ENCODE peak calls at places on chromosomes 1 and 21, in five cellular contexts. One of them, this sample, is unnamed.

GRCh38 chr21:45892156-45892919 is 89.2 kb upstream of the COL6A1 start:
- DNase-seq in HFFc6: no peak
- DNase-seq in fibroblast of the aortic adventitia: no peak
- DNase-seq in CD8-positive, alpha-beta T cell: no peak
- DNase-seq in ovary: no peak
- DNase-seq in this sample: no peak

GRCh38 chr1:38052750-38053415 is 6.3 kb upstream of the POU3F1 start:
- DNase-seq in HFFc6: no peak
- DNase-seq in fibroblast of the aortic adventitia: no peak
- DNase-seq in CD8-positive, alpha-beta T cell: no peak
- DNase-seq in ovary: no peak
- DNase-seq in this sample: no peak

GRCh38 chr1:201022178-201022823 is 1.2 kb downstream of the KIF21B start:
- DNase-seq in HFFc6: no peak
- DNase-seq in fibroblast of the aortic adventitia: no peak
- DNase-seq in CD8-positive, alpha-beta T cell: no peak
- DNase-seq in ovary: no peak
- DNase-seq in this sample: no peak

GRCh38 chr1:216330262-216330661 is 93.0 kb downstream of the USH2A start:
- DNase-seq in HFFc6: no peak
- DNase-seq in fibroblast of the aortic adventitia: no peak
- DNase-seq in CD8-positive, alpha-beta T cell: no peak
- DNase-seq in ovary: no peak
- DNase-seq in this sample: no peak

GRCh38 chr1:215523906-215524305 is 43.2 kb upstream of the KCTD3 start:
- DNase-seq in HFFc6: peak; percentile 22
- DNase-seq in fibroblast of the aortic adventitia: peak; percentile 30
- DNase-seq in CD8-positive, alpha-beta T cell: no peak
- DNase-seq in ovary: no peak
- DNase-seq in this sample: no peak

GRCh38 chr1:59414406-59415133 is 117.7 kb downstream of the FGGY start:
- DNase-seq in HFFc6: peak; percentile 28
- DNase-seq in fibroblast of the aortic adventitia: no peak
- DNase-seq in CD8-positive, alpha-beta T cell: no peak
- DNase-seq in ovary: peak; percentile 51
- DNase-seq in this sample: no peak

GRCh38 chr1:5895446-5896406 is 96.5 kb downstream of the NPHP4 start:
- DNase-seq in HFFc6: no peak
- DNase-seq in fibroblast of the aortic adventitia: no peak
- DNase-seq in CD8-positive, alpha-beta T cell: no peak
- DNase-seq in ovary: no peak
- DNase-seq in this sample: no peak

GRCh38 chr1:242745079-242745478 is 220.6 kb upstream of the PLD5 start:
- DNase-seq in HFFc6: no peak
- DNase-seq in fibroblast of the aortic adventitia: no peak
- DNase-seq in CD8-positive, alpha-beta T cell: no peak
- DNase-seq in ovary: no peak
- DNase-seq in this sample: no peak

GRCh38 chr21:41846033-41846317 is 33.2 kb downstream of the PRDM15 start:
- DNase-seq in HFFc6: no peak
- DNase-seq in fibroblast of the aortic adventitia: no peak
- DNase-seq in CD8-positive, alpha-beta T cell: no peak
- DNase-seq in ovary: no peak
- DNase-seq in this sample: no peak

GRCh38 chr1:30342535-30343141 is 380.7 kb downstream of the MATN1 start:
- DNase-seq in HFFc6: no peak
- DNase-seq in fibroblast of the aortic adventitia: no peak
- DNase-seq in CD8-positive, alpha-beta T cell: no peak
- DNase-seq in ovary: no peak
- DNase-seq in this sample: peak; percentile 29

GRCh38 chr1:160646711-160647328 is at the start of gene SLAMF1:
- DNase-seq in HFFc6: no peak
- DNase-seq in fibroblast of the aortic adventitia: no peak
- DNase-seq in CD8-positive, alpha-beta T cell: no peak
- DNase-seq in ovary: no peak
- DNase-seq in this sample: no peak

GRCh38 chr1:52695627-52696026 is 2.5 kb downstream of the COA7 start:
- DNase-seq in HFFc6: no peak
- DNase-seq in fibroblast of the aortic adventitia: no peak
- DNase-seq in CD8-positive, alpha-beta T cell: no peak
- DNase-seq in ovary: no peak
- DNase-seq in this sample: no peak

GRCh38 chr1:45365051-45365450 is 24.8 kb upstream of the MUTYH start:
- DNase-seq in HFFc6: no peak
- DNase-seq in fibroblast of the aortic adventitia: no peak
- DNase-seq in CD8-positive, alpha-beta T cell: no peak
- DNase-seq in ovary: no peak
- DNase-seq in this sample: no peak

GRCh38 chr1:227170361-227171166 is 147.7 kb downstream of the CDC42BPA start:
- DNase-seq in HFFc6: peak; percentile 32
- DNase-seq in fibroblast of the aortic adventitia: peak; percentile 32
- DNase-seq in CD8-positive, alpha-beta T cell: no peak
- DNase-seq in ovary: no peak
- DNase-seq in this sample: no peak

GRCh38 chr1:89758127-89758526 is 62.7 kb upstream of the LRRC8D start:
- DNase-seq in HFFc6: no peak
- DNase-seq in fibroblast of the aortic adventitia: no peak
- DNase-seq in CD8-positive, alpha-beta T cell: no peak
- DNase-seq in ovary: no peak
- DNase-seq in this sample: no peak

GRCh38 chr1:195604287-195604686 is 1004.0 kb downstream of the KCNT2 start:
- DNase-seq in HFFc6: peak; percentile 74
- DNase-seq in fibroblast of the aortic adventitia: peak; percentile 44
- DNase-seq in CD8-positive, alpha-beta T cell: no peak
- DNase-seq in ovary: no peak
- DNase-seq in this sample: no peak

GRCh38 chr1:51063121-51063520 is 38.9 kb upstream of the C1orf185 start:
- DNase-seq in HFFc6: peak; percentile 93
- DNase-seq in fibroblast of the aortic adventitia: peak; percentile 82
- DNase-seq in CD8-positive, alpha-beta T cell: no peak
- DNase-seq in ovary: no peak
- DNase-seq in this sample: no peak

GRCh38 chr1:178266619-178267066 is 172.7 kb downstream of the RASAL2 start:
- DNase-seq in HFFc6: no peak
- DNase-seq in fibroblast of the aortic adventitia: no peak
- DNase-seq in CD8-positive, alpha-beta T cell: no peak
- DNase-seq in ovary: no peak
- DNase-seq in this sample: no peak

DNA sequence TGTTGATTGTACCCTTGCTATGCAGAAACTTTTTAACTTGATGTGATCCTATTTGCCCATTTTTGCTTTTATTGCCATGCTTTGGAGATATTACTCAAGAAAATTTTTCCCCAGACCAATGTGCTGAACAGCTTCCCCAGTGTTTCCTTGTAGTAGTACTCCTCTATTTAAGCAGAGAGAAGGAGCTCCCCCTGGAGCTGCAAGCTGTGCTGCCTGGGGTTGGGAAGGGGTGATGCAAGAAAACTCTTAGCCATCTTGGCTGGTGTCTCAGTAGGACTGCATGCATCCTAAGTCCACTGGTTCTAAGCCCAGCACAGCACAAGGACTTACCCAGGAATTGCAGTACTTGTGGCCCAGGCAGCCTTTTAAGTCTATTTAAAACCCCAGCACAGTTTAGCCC is 121.6 kb downstream of the NTMT2 start:
- DNase-seq in HFFc6: peak; percentile 8
- DNase-seq in fibroblast of the aortic adventitia: peak; percentile 42
- DNase-seq in CD8-positive, alpha-beta T cell: no peak
- DNase-seq in ovary: no peak
- DNase-seq in this sample: no peak
- TF ChIP-seq CTCF in HFFc6: no peak
- TF ChIP-seq CTCF in fibroblast of the aortic adventitia: peak; percentile 42
- TF ChIP-seq CTCF in CD8-positive, alpha-beta T cell: no peak
- TF ChIP-seq CTCF in ovary: no peak
- TF ChIP-seq CTCF in this sample: no peak

DNA sequence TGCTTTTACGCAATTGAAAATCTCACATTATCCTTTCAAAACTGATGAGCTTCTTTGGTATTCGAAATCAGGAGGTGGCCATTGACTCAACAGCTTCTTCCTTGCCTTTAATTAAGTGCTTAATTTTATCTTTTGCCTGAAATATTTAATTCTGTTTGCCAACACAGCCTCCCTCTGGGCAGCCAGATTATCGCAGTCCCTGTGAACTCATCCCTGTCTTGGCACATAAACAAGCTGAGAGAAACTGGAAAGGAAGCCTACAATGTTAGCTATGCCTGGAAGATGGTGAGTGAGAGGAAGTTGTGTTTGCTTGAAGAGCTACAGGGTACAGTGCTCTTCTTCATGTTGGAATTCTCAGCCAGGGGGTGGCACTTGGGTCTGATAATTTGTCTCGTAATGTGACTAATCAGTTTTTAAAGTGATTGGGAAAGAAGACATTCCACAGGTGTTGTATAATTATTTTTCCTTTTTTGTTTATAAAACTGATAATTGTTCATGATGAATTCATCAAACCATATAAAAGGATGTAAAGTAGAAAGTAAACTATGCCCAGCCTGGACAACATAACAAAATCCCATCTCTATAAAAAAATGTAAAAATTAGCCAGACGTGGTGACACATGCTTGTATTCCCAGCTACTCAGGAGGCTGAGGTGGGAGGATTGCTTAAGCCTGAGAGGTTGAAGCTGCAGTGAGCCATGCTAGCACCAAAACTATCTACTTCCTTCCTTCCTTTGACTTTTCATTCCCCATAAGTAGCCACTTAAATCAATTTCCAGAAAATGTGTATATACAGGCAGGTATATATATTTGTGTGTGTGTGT is 90.1 kb upstream of the RAVER2 start:
- DNase-seq in HFFc6: peak; percentile 27
- DNase-seq in fibroblast of the aortic adventitia: peak; percentile 44
- DNase-seq in CD8-positive, alpha-beta T cell: no peak
- DNase-seq in ovary: peak; percentile 25
- DNase-seq in this sample: no peak
- TF ChIP-seq CTCF in HFFc6: peak; percentile 38
- TF ChIP-seq CTCF in fibroblast of the aortic adventitia: no peak
- TF ChIP-seq CTCF in CD8-positive, alpha-beta T cell: no peak
- TF ChIP-seq CTCF in ovary: peak; percentile 41
- TF ChIP-seq CTCF in this sample: no peak

GRCh38 chr1:203795382-203796222 is at the start of the genes ZBED6 and ZC3H11A:
- DNase-seq in HFFc6: peak; percentile 99
- DNase-seq in fibroblast of the aortic adventitia: peak; percentile 98
- DNase-seq in CD8-positive, alpha-beta T cell: peak; percentile 96
- DNase-seq in ovary: peak; percentile 99
- DNase-seq in this sample: peak; percentile 93
- TF ChIP-seq CTCF in HFFc6: no peak
- TF ChIP-seq CTCF in fibroblast of the aortic adventitia: no peak
- TF ChIP-seq CTCF in CD8-positive, alpha-beta T cell: no peak
- TF ChIP-seq CTCF in ovary: no peak
- TF ChIP-seq CTCF in this sample: no peak

GRCh38 chr1:205582471-205583291 is 49.1 kb downstream of the ELK4 start:
- DNase-seq in HFFc6: no peak
- DNase-seq in fibroblast of the aortic adventitia: no peak
- DNase-seq in CD8-positive, alpha-beta T cell: no peak
- DNase-seq in ovary: peak; percentile 60
- DNase-seq in this sample: no peak

GRCh38 chr1:205583461-205584130 is 48.2 kb downstream of the ELK4 start:
- DNase-seq in HFFc6: no peak
- DNase-seq in fibroblast of the aortic adventitia: no peak
- DNase-seq in CD8-positive, alpha-beta T cell: no peak
- DNase-seq in ovary: no peak
- DNase-seq in this sample: no peak

GRCh38 chr1:205585169-205585834 is 46.5 kb downstream of the ELK4 start:
- DNase-seq in HFFc6: no peak
- DNase-seq in fibroblast of the aortic adventitia: no peak
- DNase-seq in CD8-positive, alpha-beta T cell: no peak
- DNase-seq in ovary: no peak
- DNase-seq in this sample: no peak

GRCh38 chr1:205585835-205586785 is 45.7 kb downstream of the ELK4 start:
- DNase-seq in HFFc6: no peak
- DNase-seq in fibroblast of the aortic adventitia: no peak
- DNase-seq in CD8-positive, alpha-beta T cell: no peak
- DNase-seq in ovary: no peak
- DNase-seq in this sample: no peak

DNA sequence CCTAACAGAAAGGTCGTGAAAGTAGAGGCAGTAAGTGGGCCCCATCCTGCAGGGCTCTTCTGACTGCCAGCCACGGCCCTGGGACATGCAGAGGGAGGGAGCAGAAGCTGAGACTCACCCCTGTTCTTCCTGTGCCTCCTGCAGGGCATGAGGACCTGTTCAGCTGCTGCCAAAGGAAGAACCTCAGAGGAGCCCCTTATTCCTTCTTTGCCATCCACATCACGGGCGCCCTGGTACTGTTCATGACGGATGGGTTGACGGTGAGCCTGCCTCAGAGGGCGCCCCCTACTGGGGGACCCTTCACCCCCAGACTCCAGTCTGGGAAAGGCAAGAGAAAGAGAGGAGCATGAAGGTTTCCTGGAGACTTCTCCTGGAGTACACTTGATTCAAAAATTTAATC is 47.1 kb downstream of the ELK4 start:
- DNase-seq in HFFc6: no peak
- DNase-seq in fibroblast of the aortic adventitia: no peak
- DNase-seq in CD8-positive, alpha-beta T cell: no peak
- DNase-seq in ovary: no peak
- DNase-seq in this sample: no peak
- TF ChIP-seq CTCF in HFFc6: peak; percentile 69
- TF ChIP-seq CTCF in fibroblast of the aortic adventitia: peak; percentile 32
- TF ChIP-seq CTCF in CD8-positive, alpha-beta T cell: no peak
- TF ChIP-seq CTCF in ovary: no peak
- TF ChIP-seq CTCF in this sample: peak; percentile 46

GRCh38 chr1:220843481-220844011 is 35.7 kb upstream of the HLX start:
- DNase-seq in HFFc6: no peak
- DNase-seq in fibroblast of the aortic adventitia: peak; percentile 94
- DNase-seq in CD8-positive, alpha-beta T cell: no peak
- DNase-seq in ovary: no peak
- DNase-seq in this sample: no peak

GRCh38 chr1:220841293-220841692 is 38.0 kb upstream of the HLX start:
- DNase-seq in HFFc6: no peak
- DNase-seq in fibroblast of the aortic adventitia: no peak
- DNase-seq in CD8-positive, alpha-beta T cell: no peak
- DNase-seq in ovary: no peak
- DNase-seq in this sample: no peak
- TF ChIP-seq CTCF in HFFc6: peak; percentile 30
- TF ChIP-seq CTCF in fibroblast of the aortic adventitia: no peak
- TF ChIP-seq CTCF in CD8-positive, alpha-beta T cell: no peak
- TF ChIP-seq CTCF in ovary: no peak
- TF ChIP-seq CTCF in this sample: no peak

GRCh38 chr1:198637915-198638437 is 864 bp upstream of the PTPRC start:
- DNase-seq in HFFc6: no peak
- DNase-seq in fibroblast of the aortic adventitia: no peak
- DNase-seq in CD8-positive, alpha-beta T cell: no peak
- DNase-seq in ovary: no peak
- DNase-seq in this sample: no peak

GRCh38 chr1:198638894-198639319 is at the start of gene PTPRC:
- DNase-seq in HFFc6: no peak
- DNase-seq in fibroblast of the aortic adventitia: no peak
- DNase-seq in CD8-positive, alpha-beta T cell: no peak
- DNase-seq in ovary: no peak
- DNase-seq in this sample: no peak

GRCh38 chr1:198641506-198641905 is 2.7 kb downstream of the PTPRC start:
- DNase-seq in HFFc6: no peak
- DNase-seq in fibroblast of the aortic adventitia: no peak
- DNase-seq in CD8-positive, alpha-beta T cell: no peak
- DNase-seq in ovary: no peak
- DNase-seq in this sample: no peak

GRCh38 chr1:198638441-198638840 is 399 bp upstream of the PTPRC start:
- DNase-seq in HFFc6: no peak
- DNase-seq in fibroblast of the aortic adventitia: no peak
- DNase-seq in CD8-positive, alpha-beta T cell: no peak
- DNase-seq in ovary: no peak
- DNase-seq in this sample: no peak

GRCh38 chr1:198639581-198640235 is 868 bp downstream of the PTPRC start:
- DNase-seq in HFFc6: no peak
- DNase-seq in fibroblast of the aortic adventitia: no peak
- DNase-seq in CD8-positive, alpha-beta T cell: no peak
- DNase-seq in ovary: no peak
- DNase-seq in this sample: no peak
- TF ChIP-seq CTCF in HFFc6: no peak
- TF ChIP-seq CTCF in fibroblast of the aortic adventitia: no peak
- TF ChIP-seq CTCF in CD8-positive, alpha-beta T cell: no peak
- TF ChIP-seq CTCF in ovary: no peak
- TF ChIP-seq CTCF in this sample: no peak

GRCh38 chr1:32179443-32180185 is at the start of gene TXLNA:
- DNase-seq in HFFc6: peak; percentile 89
- DNase-seq in fibroblast of the aortic adventitia: peak; percentile 88
- DNase-seq in CD8-positive, alpha-beta T cell: peak; percentile 81
- DNase-seq in ovary: peak; percentile 95
- DNase-seq in this sample: peak; percentile 86
- TF ChIP-seq CTCF in HFFc6: peak; percentile 56
- TF ChIP-seq CTCF in fibroblast of the aortic adventitia: peak; percentile 6
- TF ChIP-seq CTCF in CD8-positive, alpha-beta T cell: no peak
- TF ChIP-seq CTCF in ovary: peak; percentile 29
- TF ChIP-seq CTCF in this sample: no peak